ENCODE peak calls at places on chromosomes 16 and 17, in four cellular contexts. M is neural crest cell, K is left ventricle myocardium inferior, Z is right lobe of liver. X is an unnamed sample.

GRCh38 chr16:72794319-72794718 is 253.6 kb downstream of the ZFHX3 start:
- DNase-seq in M (no peak), Z (no peak), K (no peak), X (no peak)

GRCh38 chr16:69318911-69319289 is 7.8 kb downstream of the VPS4A start:
- DNase-seq in Z (no peak), K (no peak), M (no peak), X (no peak)

GRCh38 chr17:41127371-41127770 is 3.4 kb upstream of the KRTAP4-12 start:
- DNase-seq in K (no peak), M (no peak), Z (no peak), X (no peak)

GRCh38 chr16:2149630-2150417 is 1.4 kb downstream of the RAB26 start:
- DNase-seq in M (no peak), Z (no peak), K (no peak), X (no peak)

GRCh38 chr17:15177343-15177742 is 87.8 kb downstream of the PMP22 start:
- DNase-seq in Z (no peak), K (no peak), M (no peak), X (no peak)

GRCh38 chr17:51508048-51508447 is 247.7 kb downstream of the UTP18 start:
- DNase-seq in M (no peak), Z (no peak), K (no peak), X (no peak)

GRCh38 chr16:61879306-61879705 is 156.9 kb downstream of the CDH8 start:
- DNase-seq in M (no peak), Z (no peak), K (no peak), X (no peak)

GRCh38 chr17:56316604-56317003 is 163.3 kb downstream of the ANKFN1 start:
- DNase-seq in K (no peak), M (no peak), Z (no peak), X (no peak)

GRCh38 chr17:7705269-7706255 is 560 bp downstream of the EFNB3 start:
- DNase-seq in K (no peak), M (no peak), Z (no peak), X (no peak)

GRCh38 chr16:53732296-53732929 is 28.5 kb downstream of the FTO start:
- DNase-seq in M (no peak), Z (no peak), K (no peak), X (no peak)

GRCh38 chr16:80303691-80304090 is 237.1 kb upstream of the DYNLRB2 start:
- DNase-seq in K (no peak), M (no peak), Z (no peak), X (no peak)

GRCh38 chr17:39755550-39756375 is 18.0 kb downstream of the GRB7 start:
- DNase-seq in K (no peak), M (no peak), Z (no peak), X (no peak)

GRCh38 chr17:74779948-74780400 is 3.8 kb upstream of the NAT9 start:
- DNase-seq in Z (no peak), M (no peak), K (peak; percentile 45), X (no peak)

GRCh38 chr16:31897283-31897682 is 23.7 kb downstream of the ZNF267 start:
- DNase-seq in Z (no peak), M (no peak), K (no peak), X (no peak)

GRCh38 chr16:2692251-2692947 is 10.1 kb downstream of the KCTD5 start:
- DNase-seq in Z (peak; percentile 16), K (peak; percentile 49), M (no peak), X (no peak)

GRCh38 chr17:39753514-39754160 is 15.9 kb downstream of the GRB7 start:
- DNase-seq in Z (peak; percentile 71), K (peak; percentile 64), M (no peak), X (no peak)

GRCh38 chr17:80348551-80349436 is 66.2 kb upstream of the ENDOV start:
- DNase-seq in M (no peak), Z (no peak), K (no peak), X (no peak)

GRCh38 chr17:15452746-15453145 is 14.7 kb downstream of the CDRT4 start:
- DNase-seq in K (no peak), M (no peak), Z (no peak), X (no peak)

GRCh38 chr16:25959216-25959615 is 267.5 kb downstream of the HS3ST4 start:
- DNase-seq in M (no peak), K (no peak), Z (no peak), X (no peak)

GRCh38 chr16:57634171-57634570 is 5.7 kb downstream of the ADGRG1 start:
- DNase-seq in M (no peak), K (no peak), Z (no peak), X (no peak)

GRCh38 chr16:90037202-90037765 is 18.0 kb upstream of the DBNDD1 start:
- DNase-seq in K (no peak), M (no peak), Z (no peak), X (no peak)

GRCh38 chr16:67636713-67637112 is 8.2 kb upstream of the CARMIL2 start:
- DNase-seq in M (no peak), K (no peak), Z (no peak), X (no peak)

GRCh38 chr16:67301080-67301757 is 21.9 kb downstream of the PLEKHG4 start:
- DNase-seq in Z (no peak), M (no peak), K (peak; percentile 67), X (no peak)

GRCh38 chr16:56551796-56552738 is 12.8 kb upstream of the MT4 start:
- DNase-seq in M (no peak), Z (peak; percentile 45), K (no peak), X (no peak)

GRCh38 chr17:48592592-48592991 is 987 bp downstream of the HOXB5 start:
- DNase-seq in M (no peak), K (no peak), Z (no peak), X (no peak)

GRCh38 chr16:77789646-77790370 is 1.4 kb downstream of the VAT1L start:
- DNase-seq in M (no peak), Z (no peak), K (no peak), X (no peak)

GRCh38 chr16:35731341-35732040 is 2272.1 kb downstream of the TP53TG3F start:
- DNase-seq in K (no peak), Z (no peak), M (no peak), X (no peak)

GRCh38 chr16:35724551-35724950 is 2265.1 kb downstream of the TP53TG3F start:
- DNase-seq in K (no peak), M (no peak), Z (no peak), X (no peak)

GRCh38 chr16:35730251-35730650 is 2270.8 kb downstream of the TP53TG3F start:
- DNase-seq in K (no peak), M (no peak), Z (no peak), X (no peak)

GRCh38 chr16:35725949-35726348 is 2266.5 kb downstream of the TP53TG3F start:
- DNase-seq in Z (no peak), M (no peak), K (no peak), X (no peak)
- TF ChIP-seq CTCF in Z (no peak), M (no peak), K (no peak), X (no peak)

GRCh38 chr17:65799869-65800268 is 238.4 kb upstream of the AXIN2 start:
- DNase-seq in Z (no peak), K (no peak), M (no peak), X (no peak)

GRCh38 chr17:65797101-65797500 is 235.7 kb upstream of the AXIN2 start:
- DNase-seq in Z (no peak), K (no peak), M (no peak), X (no peak)

GRCh38 chr17:65799454-65799853 is 238.0 kb upstream of the AXIN2 start:
- DNase-seq in K (no peak), Z (no peak), M (no peak), X (no peak)

GRCh38 chr17:65800655-65801054 is 239.2 kb upstream of the AXIN2 start:
- DNase-seq in K (no peak), M (no peak), Z (no peak), X (no peak)

DNA sequence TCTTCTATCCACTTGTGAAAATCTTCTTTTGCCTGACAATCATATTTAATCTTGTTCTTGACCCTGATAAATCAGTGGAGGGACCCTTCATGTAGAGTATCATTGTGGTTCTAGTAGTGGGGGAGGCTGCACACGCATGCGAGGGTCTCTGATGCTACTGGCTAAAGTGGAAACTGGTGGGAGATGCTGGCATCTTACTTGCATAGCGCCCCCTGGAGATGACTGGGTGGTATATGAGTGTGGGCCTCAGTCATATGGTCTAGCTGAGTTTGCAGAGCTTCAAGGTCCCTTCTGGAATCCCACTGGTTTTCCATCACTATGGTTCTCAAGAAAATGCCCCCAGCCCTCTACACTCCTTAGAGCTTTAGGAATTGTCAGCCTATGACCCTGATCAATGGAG is 236.4 kb upstream of the AXIN2 start:
- DNase-seq in Z (no peak), M (no peak), K (no peak), X (no peak)
- TF ChIP-seq CTCF in Z (peak; percentile 22), M (peak; percentile 42), K (peak; percentile 36), X (peak; percentile 19)

GRCh38 chr16:85718682-85719081 is 29.9 kb upstream of the GINS2 start:
- DNase-seq in M (peak; percentile 23), Z (no peak), K (no peak), X (no peak)
- TF ChIP-seq CTCF in M (peak; percentile 63), Z (peak; percentile 53), K (peak; percentile 64), X (peak; percentile 52)

GRCh38 chr16:87844374-87844733 is 25.0 kb downstream of the SLC7A5 start:
- DNase-seq in K (peak; percentile 43), Z (no peak), M (no peak), X (no peak)
- TF ChIP-seq CTCF in K (no peak), Z (peak; percentile 17), M (peak; percentile 26), X (no peak)

GRCh38 chr17:76781056-76781982 is 43.4 kb downstream of the MFSD11 start:
- DNase-seq in M (no peak), K (no peak), Z (no peak), X (no peak)
- TF ChIP-seq CTCF in M (no peak), K (no peak), Z (no peak), X (no peak)

X was measured in AG04450.